ENCODE peak calls at places on chromosomes 6 and 20, in ten cellular contexts. O is uterus, S is OCI-LY7, E is heart right ventricle, P is fibroblast of villous mesenchyme, H is GM13977, K is AG09309, R is fibroblast of mammary gland, L is B cell, X is astrocyte of the spinal cord. Z is an unnamed sample.
A peak's percentile ranks its signal among the peaks of the same experiment; 100 is the strongest.

GRCh38 chr20:13552061-13552460 is 86.7 kb downstream of the TASP1 start:
- DNase-seq in P (no peak), R (peak; percentile 54), E (no peak), S (no peak), X (peak; percentile 4), L (no peak), K (no peak), H (no peak), O (no peak), Z (no peak)

GRCh38 chr6:71706523-71706922 is 179.8 kb upstream of the RIMS1 start:
- DNase-seq in P (no peak), X (no peak), R (no peak), H (no peak), K (no peak), L (no peak), E (no peak), S (no peak), O (no peak), Z (no peak)

GRCh38 chr6:10901751-10902150 is 14.9 kb downstream of the SYCP2L start:
- DNase-seq in R (no peak), P (no peak), E (no peak), L (peak; percentile 68), S (peak; percentile 88), O (no peak), X (no peak), K (no peak), H (peak; percentile 34), Z (no peak)

GRCh38 chr20:2430538-2430937 is 40.1 kb downstream of the SNRPB start:
- DNase-seq in L (no peak), X (no peak), H (no peak), S (no peak), P (no peak), K (no peak), R (no peak), O (no peak), E (no peak), Z (no peak)

GRCh38 chr20:47499053-47499452 is 2.6 kb upstream of the NCOA3 start:
- DNase-seq in R (no peak), K (no peak), X (no peak), S (no peak), O (no peak), E (no peak), H (no peak), L (no peak), P (no peak), Z (no peak)

GRCh38 chr6:15628499-15629131 is 34.2 kb downstream of the DTNBP1 start:
- DNase-seq in X (peak; percentile 82), P (peak; percentile 90), O (no peak), H (no peak), S (no peak), L (no peak), R (peak; percentile 88), K (peak; percentile 59), E (no peak), Z (peak; percentile 91)

GRCh38 chr20:6426287-6426891 is 303.6 kb upstream of the FERMT1 start:
- DNase-seq in R (no peak), S (no peak), X (no peak), E (no peak), P (no peak), H (no peak), K (no peak), O (no peak), L (no peak), Z (no peak)

GRCh38 chr6:111573118-111573883 is 32.4 kb downstream of the TRAF3IP2 start:
- DNase-seq in O (peak; percentile 62), K (no peak), S (no peak), L (no peak), E (no peak), P (peak; percentile 69), X (peak; percentile 83), R (peak; percentile 81), H (no peak), Z (no peak)

GRCh38 chr6:139711714-139712585 is 337.5 kb upstream of the CITED2 start:
- DNase-seq in K (no peak), X (peak; percentile 25), R (peak; percentile 66), S (no peak), H (no peak), E (no peak), L (no peak), P (peak; percentile 58), O (no peak), Z (no peak)

GRCh38 chr6:2857580-2858337 is 16.1 kb upstream of the SERPINB1 start:
- DNase-seq in S (peak; percentile 70), R (peak; percentile 53), L (peak; percentile 57), E (peak; percentile 58), K (no peak), P (peak; percentile 85), H (peak; percentile 77), O (no peak), X (peak; percentile 83), Z (peak; percentile 94)

GRCh38 chr6:8075185-8075584 is 11.0 kb upstream of the BLOC1S5 start:
- DNase-seq in R (no peak), K (no peak), O (no peak), L (no peak), E (no peak), P (no peak), S (no peak), X (no peak), H (no peak), Z (no peak)

DNA sequence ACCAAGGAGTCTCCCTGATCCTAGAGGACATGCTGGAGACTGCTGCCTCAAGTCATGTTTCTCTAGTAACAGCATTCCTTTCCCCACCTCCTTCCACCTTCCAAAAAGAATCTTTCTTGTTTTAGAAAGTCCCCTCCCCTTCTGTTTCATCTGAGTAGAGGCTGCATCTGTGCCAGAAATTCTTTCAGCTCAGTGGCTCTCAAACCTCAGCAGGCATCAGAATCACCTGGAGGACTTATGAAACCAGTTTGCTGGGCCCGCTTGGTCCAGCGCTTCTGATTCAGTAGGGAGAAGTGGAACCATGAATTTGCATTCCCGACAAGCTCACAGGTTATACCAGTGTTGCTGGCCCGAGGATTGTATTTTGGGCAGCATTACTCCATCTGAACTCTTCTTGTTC is 55.1 kb downstream of the TMEM200A start:
- DNase-seq in K (no peak), H (no peak), L (no peak), P (no peak), X (no peak), R (no peak), S (no peak), O (no peak), E (no peak), Z (no peak)
- TF ChIP-seq CTCF in K (no peak), H (no peak), L (no peak), P (no peak), X (no peak), R (no peak), S (no peak), O (no peak), E (no peak), Z (no peak)

DNA sequence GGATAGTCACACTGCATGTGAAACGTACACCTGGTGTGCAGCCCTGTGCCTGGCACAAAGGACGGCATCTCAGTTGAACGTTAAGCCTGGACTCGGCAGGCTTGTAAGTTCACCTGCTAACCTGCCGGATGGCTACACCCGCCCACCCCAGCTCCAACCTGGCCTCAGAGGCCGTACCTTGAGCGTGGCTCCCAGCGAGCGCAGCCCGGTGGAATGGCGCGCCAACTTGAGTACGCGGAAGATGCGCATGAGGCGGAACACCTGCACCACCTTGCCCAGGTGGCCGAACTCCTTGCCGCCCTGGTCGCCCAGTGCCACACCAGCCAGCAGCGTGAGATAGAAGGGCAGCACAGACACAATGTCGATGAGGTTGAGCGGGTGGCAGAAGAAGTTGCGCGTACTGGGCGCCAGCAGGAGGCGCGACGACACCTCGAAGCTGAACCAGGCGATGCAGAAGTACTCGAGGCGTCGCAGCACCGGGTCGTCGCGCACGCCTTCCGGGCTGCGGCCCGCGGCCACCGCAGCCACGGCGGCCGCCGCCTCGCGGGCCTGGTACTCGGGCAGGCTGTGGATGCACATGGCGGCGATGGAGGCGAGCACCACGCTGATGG is 3.3 kb downstream of the KCNS1 start:
- DNase-seq in S (no peak), O (no peak), X (peak; percentile 13), R (peak; percentile 52), K (no peak), H (peak; percentile 77), E (no peak), L (peak; percentile 77), P (peak; percentile 33), Z (peak; percentile 74)
- TF ChIP-seq CTCF in S (no peak), O (no peak), X (peak; percentile 42), R (peak; percentile 39), K (peak; percentile 52), H (peak; percentile 75), E (no peak), L (peak; percentile 63), P (peak; percentile 17), Z (peak; percentile 67)

DNA sequence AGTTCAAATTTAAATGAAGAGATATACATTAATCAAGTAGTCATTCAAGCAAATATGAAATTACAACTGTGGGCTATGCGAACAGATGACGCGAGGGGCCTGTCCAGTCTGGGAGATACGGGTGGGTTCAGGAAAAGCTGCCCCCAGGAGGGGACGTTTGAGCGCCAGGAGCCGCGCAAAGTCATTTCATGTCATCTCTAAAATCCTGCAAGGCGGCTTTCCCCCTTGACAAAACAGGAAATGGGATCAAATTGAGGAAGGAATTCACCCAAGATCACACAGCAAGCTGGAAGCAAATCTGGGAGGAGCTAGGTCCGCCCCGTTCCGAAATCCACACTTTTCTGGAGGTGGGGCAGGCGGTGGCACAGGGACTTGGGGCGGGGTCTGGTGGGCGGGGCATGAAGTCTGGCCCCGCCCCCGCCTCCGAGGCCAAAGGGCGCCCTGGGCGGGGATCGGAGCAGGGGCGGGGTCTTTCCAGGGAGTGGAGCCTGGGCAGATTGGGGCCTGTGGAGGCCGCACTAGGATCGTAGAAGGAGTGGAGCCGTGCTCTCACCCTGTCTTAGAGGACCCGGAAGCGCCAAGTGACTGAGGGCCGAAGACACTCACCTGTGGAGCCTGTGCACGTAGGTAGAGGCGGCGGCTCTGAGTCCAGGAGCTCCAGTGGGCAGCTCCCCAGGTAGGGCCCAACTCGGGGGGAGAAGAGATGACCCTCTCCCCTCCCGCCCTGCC is at the start of gene LPIN3:
- DNase-seq in E (peak; percentile 90), K (peak; percentile 21), L (peak; percentile 79), R (peak; percentile 92), P (peak; percentile 94), S (peak; percentile 55), O (peak; percentile 91), H (peak; percentile 83), X (peak; percentile 81), Z (peak; percentile 67)
- TF ChIP-seq CTCF in E (peak; percentile 68), K (peak; percentile 15), L (peak; percentile 70), R (no peak), P (peak; percentile 28), S (peak; percentile 4), O (peak; percentile 44), H (peak; percentile 29), X (no peak), Z (peak; percentile 37)

DNA sequence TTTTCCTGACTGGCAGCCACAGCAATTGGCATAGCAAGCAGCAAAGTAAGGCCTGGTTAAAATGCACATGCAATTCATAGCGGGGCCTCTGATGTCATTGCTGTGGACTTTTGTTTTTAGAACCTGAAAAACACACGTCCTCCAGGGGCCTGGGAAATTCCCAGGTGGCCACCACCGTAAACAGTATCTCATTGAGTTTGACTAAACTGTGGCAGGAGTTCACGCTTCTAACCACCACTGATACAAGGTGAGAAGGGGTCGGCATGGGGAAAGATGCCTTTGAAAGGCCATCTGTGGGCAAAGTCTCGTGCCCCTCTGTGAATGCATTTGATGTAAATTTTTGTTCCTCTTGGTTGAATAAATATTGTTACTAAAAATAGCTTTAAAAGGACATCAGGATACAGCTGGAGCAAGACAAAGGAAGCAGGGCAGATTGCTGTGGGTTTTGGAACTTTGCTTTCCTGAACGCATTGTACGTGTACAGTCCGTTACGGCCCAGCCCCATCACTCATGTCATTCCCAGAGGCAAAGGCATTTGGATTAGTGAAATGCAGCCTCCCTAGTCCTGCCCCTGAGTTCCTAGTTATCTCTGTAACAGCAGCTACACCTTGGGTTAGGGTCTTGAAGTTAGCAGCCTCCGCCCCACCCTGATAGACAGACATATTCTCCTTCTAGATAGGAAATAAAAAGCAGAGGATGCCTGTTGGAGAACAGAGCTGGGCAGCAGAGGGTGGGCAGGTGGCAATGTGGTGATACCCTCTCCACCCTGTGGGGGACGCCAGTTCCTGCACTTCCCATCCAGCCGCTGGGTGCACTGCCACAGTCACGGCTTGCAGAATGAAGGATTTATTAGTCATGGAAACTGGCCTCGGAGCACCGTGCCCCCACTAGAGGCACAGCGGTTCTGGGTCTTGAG is 80.3 kb downstream of the ZDHHC14 start:
- DNase-seq in P (no peak), R (no peak), K (no peak), X (peak; percentile 52), L (peak; percentile 44), E (no peak), S (no peak), O (no peak), H (peak; percentile 76), Z (peak; percentile 94)
- TF ChIP-seq CTCF in P (no peak), R (no peak), K (no peak), X (no peak), L (peak; percentile 31), E (peak; percentile 18), S (peak; percentile 45), O (no peak), H (peak; percentile 45), Z (peak; percentile 28)